ENCODE peak calls at places on chromosomes 2 and 18, in eight cellular contexts. A is lung microvascular endothelial cell; I is activated CD8-positive, alpha-beta memory T cell treated with anti-CD3 and anti-CD28 coated beads for 24 hours; T is cardiac muscle cell; R is effector memory CD8-positive, alpha-beta T cell; B is H7; C is iris pigment epithelial cell; N is iPS-NIHi11. Z is an unnamed sample.

GRCh38 chr2:225100269-225100668 is 58.0 kb upstream of the DOCK10 start:
- DNase-seq in A (peak), I (no peak), T (peak), R (no peak), B (no peak), C (peak), N (no peak), Z (no peak)

GRCh38 chr2:207993141-207993763 is 32.1 kb downstream of the PLEKHM3 start:
- DNase-seq in A (peak), I (no peak), T (no peak), R (no peak), B (no peak), C (peak), N (no peak), Z (no peak)

GRCh38 chr2:27071990-27072830 is 756 bp upstream of the OST4 start:
- DNase-seq in A (no peak), I (peak), T (peak), R (no peak), B (peak), C (peak), N (peak), Z (no peak)

GRCh38 chr2:215430528-215431187 is 5.2 kb downstream of the FN1 start:
- DNase-seq in A (no peak), I (no peak), T (peak), R (no peak), B (no peak), C (peak), N (no peak), Z (no peak)

GRCh38 chr18:27839141-27839540 is 337.8 kb downstream of the CDH2 start:
- DNase-seq in A (peak), I (no peak), T (peak), R (no peak), B (no peak), C (peak), N (no peak), Z (no peak)

GRCh38 chr2:33236457-33236856 is 240.0 kb upstream of the RASGRP3 start:
- DNase-seq in A (peak), I (no peak), T (peak), R (no peak), B (no peak), C (peak), N (no peak), Z (no peak)

GRCh38 chr2:168354499-168354898 is 101.6 kb upstream of the CERS6 start:
- DNase-seq in A (no peak), I (no peak), T (no peak), R (no peak), B (no peak), C (no peak), N (no peak), Z (no peak)

GRCh38 chr2:42792583-42793313 is at the start of gene HAAO:
- DNase-seq in A (no peak), I (peak), T (peak), R (no peak), B (peak), C (no peak), N (peak), Z (no peak)

GRCh38 chr18:79926715-79927596 is 24.5 kb downstream of the SLC66A2 start:
- DNase-seq in A (no peak), I (no peak), T (no peak), R (no peak), B (no peak), C (no peak), N (no peak), Z (peak)

GRCh38 chr2:119201815-119202214 is 21.8 kb upstream of the STEAP3 start:
- DNase-seq in A (no peak), I (no peak), T (no peak), R (no peak), B (no peak), C (no peak), N (no peak), Z (no peak)

Z was measured in type B pancreatic cell.